ENCODE peak calls at places on chromosomes 4 and X, in five cellular contexts. K is neuronal stem cell, D is mesendoderm, Y is IMR-90, Z is H1. G is an unnamed sample. For H3K79me1, the result is how much of the 10 kb centered on the place peaks cover.

GRCh38 chr4:182204042-182204441 is 39.2 kb upstream of the TENM3 start:
- DNase-seq in K (no peak), D (no peak), Y (no peak), Z (no peak), G (no peak)

GRCh38 chr4:168868044-168868855 is 141.8 kb downstream of the CBR4 start:
- DNase-seq in K (no peak), D (no peak), Y (peak), Z (no peak), G (no peak)

GRCh38 chr4:101005659-101006058 is 341.7 kb downstream of the PPP3CA start:
- DNase-seq in K (no peak), D (no peak), Y (no peak), Z (no peak), G (no peak)

GRCh38 chrX:81304545-81304944 is 102.6 kb downstream of the SH3BGRL start:
- DNase-seq in K (no peak), D (no peak), Y (no peak), Z (no peak), G (no peak)

GRCh38 chr4:20248155-20248558 is 3.5 kb upstream of the SLIT2 start:
- DNase-seq in K (peak), D (peak), Y (peak), Z (no peak), G (no peak)

GRCh38 chr4:5758741-5759140 is 47.7 kb downstream of the EVC start:
- DNase-seq in K (no peak), D (no peak), Y (peak), Z (no peak), G (no peak)

GRCh38 chrX:143664302-143664701 is 28.4 kb upstream of the SLITRK4 start:
- DNase-seq in K (no peak), D (peak), Y (no peak), Z (no peak), G (no peak)

GRCh38 chr4:156677136-156677535 is 294.5 kb downstream of the PDGFC start:
- DNase-seq in K (peak), D (peak), Y (no peak), Z (peak), G (no peak)

GRCh38 chr4:141356936-141357335 is 136.2 kb downstream of the ZNF330 start:
- DNase-seq in K (no peak), D (no peak), Y (no peak), Z (no peak), G (no peak)

GRCh38 chrX:2486476-2487133 is 14.2 kb downstream of the DHRSX start:
- DNase-seq in K (no peak), D (no peak), Y (no peak), Z (no peak), G (no peak)
- H3K79me1 ChIP-seq in K (under half), D (under half), Y (under half), Z (under half), G (under half)

DNA sequence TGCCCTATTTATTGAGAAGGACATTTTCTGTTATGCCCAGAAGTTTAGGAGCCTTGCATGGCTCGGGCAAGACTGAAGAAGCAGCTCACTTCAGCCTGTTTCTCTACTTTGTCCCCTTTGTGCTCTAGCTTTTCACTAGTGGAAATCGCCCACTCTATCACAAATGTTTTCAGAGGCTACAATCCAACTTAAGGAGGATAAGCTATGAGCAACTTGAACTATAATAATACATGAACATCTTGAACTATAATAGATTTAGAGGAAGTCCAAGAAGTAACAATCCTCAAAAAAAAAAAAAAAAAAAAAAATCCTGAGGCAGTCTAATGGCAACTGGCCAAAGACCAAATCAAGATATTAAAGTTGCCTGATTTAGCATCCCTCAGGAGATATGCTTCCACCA is 452.3 kb downstream of the IL1RAPL1 start:
- DNase-seq in K (no peak), D (no peak), Y (no peak), Z (no peak), G (no peak)
- H4K8ac ChIP-seq in K (no peak), D (no peak), Y (no peak), Z (no peak), G (no peak)

GRCh38 chr4:96247096-96247495 is 407.2 kb downstream of the PDHA2 start:
- DNase-seq in K (no peak), D (no peak), Y (no peak), Z (no peak), G (no peak)
- H3K79me1 ChIP-seq in K (under half), D (under half), Y (under half), Z (under half), G (under half)

DNA sequence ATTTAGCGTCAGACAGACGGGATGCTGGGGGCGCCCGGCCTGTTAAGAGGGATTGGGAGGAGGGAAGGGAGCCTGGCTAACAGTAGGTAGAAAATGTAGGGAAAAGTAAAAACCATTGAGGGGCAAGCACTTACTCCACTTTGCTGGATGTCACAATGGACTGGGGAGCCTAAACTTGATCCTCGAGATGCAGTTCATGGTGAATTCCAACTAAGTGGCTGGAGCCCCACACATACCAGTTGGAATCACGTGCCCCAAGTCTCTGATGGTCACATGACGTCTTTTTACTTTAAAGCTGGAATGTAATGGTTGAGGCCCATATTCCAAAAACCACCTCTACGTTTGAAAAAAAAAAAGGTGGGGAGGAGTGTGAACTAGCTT is 1.5 kb downstream of the PLS3 start:
- DNase-seq in K (peak), D (peak), Y (peak), Z (no peak), G (peak)
- H4K8ac ChIP-seq in K (no peak), D (no peak), Y (peak), Z (no peak), G (no peak)

GRCh38 chr4:7784131-7784870 is 155.4 kb downstream of the AFAP1 start:
- DNase-seq in K (no peak), D (no peak), Y (no peak), Z (no peak), G (no peak)

GRCh38 chr4:7781361-7781760 is 158.3 kb downstream of the AFAP1 start:
- DNase-seq in K (no peak), D (no peak), Y (peak), Z (no peak), G (no peak)

GRCh38 chr4:7781993-7782392 is 157.7 kb downstream of the AFAP1 start:
- DNase-seq in K (no peak), D (no peak), Y (no peak), Z (no peak), G (no peak)

GRCh38 chr4:7783560-7783959 is 156.1 kb downstream of the AFAP1 start:
- DNase-seq in K (no peak), D (no peak), Y (no peak), Z (no peak), G (no peak)

DNA sequence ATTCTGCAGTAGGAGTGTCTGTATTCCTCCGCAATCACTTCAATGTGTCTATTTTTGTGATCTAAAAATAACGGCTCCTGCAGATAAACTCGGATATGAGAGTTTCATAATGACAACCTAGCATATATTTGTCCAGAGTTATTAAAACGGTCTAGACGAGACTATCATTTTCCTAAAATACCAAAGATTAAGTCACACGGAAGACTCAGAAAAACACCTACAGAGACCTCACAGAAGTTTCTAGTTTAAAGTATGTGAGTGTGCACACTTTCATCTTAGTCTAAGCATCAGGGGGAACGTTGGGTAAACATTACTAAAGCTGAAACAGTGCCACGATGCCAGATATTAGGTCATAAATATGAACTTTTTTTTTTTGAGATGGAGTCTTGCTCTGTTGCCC is 156.9 kb downstream of the AFAP1 start:
- DNase-seq in K (no peak), D (no peak), Y (no peak), Z (no peak), G (no peak)
- H3K79me1 ChIP-seq in K (under half), D (under half), Y (under half), Z (under half), G (under half)